ENCODE peak calls at places on chromosomes 16 and 17, in eight cellular contexts. U is mesenchymal stem cell, M is fibroblast of lung, N is GM12878, W is neural progenitor cell, B is endothelial cell of umbilical vein, D is H1, E is SK-N-SH. K is an unnamed sample. For H3K27me3, the result is how much of the 10 kb centered on the place peaks cover.

GRCh38 chr16:80899804-80900592 is 95.6 kb upstream of the CDYL2 start:
- DNase-seq in M (peak), U (no peak), B (peak), W (no peak), D (peak), E (peak), N (no peak), K (peak)

GRCh38 chr16:24246911-24247607 is 9.1 kb upstream of the CACNG3 start:
- DNase-seq in U (no peak), N (no peak), D (no peak), M (no peak), B (no peak), W (no peak), E (no peak), K (no peak)

GRCh38 chr17:330993-331701 is 21.5 kb downstream of the RPH3AL start:
- DNase-seq in W (no peak), B (no peak), N (no peak), E (no peak), M (no peak), D (no peak), U (no peak), K (peak)

GRCh38 chr16:88837806-88838205 is 18.9 kb downstream of the GALNS start:
- DNase-seq in U (no peak), B (no peak), M (no peak), N (no peak), W (no peak), E (no peak), D (no peak), K (no peak)

GRCh38 chr16:56990407-56991286 is 1.3 kb downstream of the NLRC5 start:
- DNase-seq in B (no peak), M (no peak), N (no peak), W (no peak), D (no peak), U (no peak), E (no peak), K (no peak)

GRCh38 chr16:68251812-68252211 is 6.6 kb downstream of the PLA2G15 start:
- DNase-seq in D (no peak), E (no peak), N (no peak), B (no peak), W (no peak), M (no peak), U (no peak), K (no peak)

GRCh38 chr16:1877804-1878203 is 5.8 kb upstream of the MEIOB start:
- DNase-seq in D (no peak), N (no peak), B (no peak), M (no peak), W (no peak), U (no peak), E (no peak), K (no peak)

GRCh38 chr17:47935961-47936360 is 5.4 kb upstream of the PNPO start:
- DNase-seq in M (peak), N (no peak), D (no peak), E (no peak), B (peak), W (no peak), U (peak), K (no peak)

GRCh38 chr16:67029249-67030096 is 524 bp downstream of the CBFB start:
- DNase-seq in D (peak), N (no peak), M (peak), U (peak), B (peak), W (peak), E (peak), K (peak)

GRCh38 chr16:426115-426905 is 861 bp downstream of the RAB11FIP3 start:
- DNase-seq in B (peak), D (peak), M (no peak), E (peak), U (peak), W (peak), N (no peak), K (peak)

GRCh38 chr17:21029032-21029431 is 13.8 kb downstream of the USP22 start:
- DNase-seq in D (no peak), B (no peak), N (no peak), M (peak), E (no peak), U (peak), W (no peak), K (peak)

GRCh38 chr16:49876716-49877129 is 20.8 kb upstream of the ZNF423 start:
- DNase-seq in W (peak), E (peak), N (no peak), U (peak), D (peak), B (peak), M (no peak), K (peak)

GRCh38 chr17:38598995-38599394 is 6.8 kb downstream of the SRCIN1 start:
- DNase-seq in W (no peak), U (no peak), D (no peak), M (no peak), N (no peak), B (no peak), E (no peak), K (no peak)

GRCh38 chr17:38600416-38600815 is 5.3 kb downstream of the SRCIN1 start:
- DNase-seq in M (no peak), N (no peak), U (no peak), B (no peak), E (no peak), D (no peak), W (peak), K (peak)

GRCh38 chr17:38597375-38597774 is 8.4 kb downstream of the SRCIN1 start:
- DNase-seq in D (no peak), M (no peak), N (no peak), B (no peak), W (no peak), U (no peak), E (no peak), K (no peak)

GRCh38 chr17:38599398-38599856 is 6.3 kb downstream of the SRCIN1 start:
- DNase-seq in W (no peak), D (no peak), E (no peak), M (no peak), B (no peak), U (no peak), N (no peak), K (peak)

GRCh38 chr17:38598536-38598935 is 7.2 kb downstream of the SRCIN1 start:
- DNase-seq in E (peak), U (peak), B (peak), N (no peak), D (peak), M (peak), W (peak), K (peak)
- H3K27me3 ChIP-seq in E (under half), U (half or more), B (under half), N (under half), D (under half), M (under half), W (under half), K (under half)

DNA sequence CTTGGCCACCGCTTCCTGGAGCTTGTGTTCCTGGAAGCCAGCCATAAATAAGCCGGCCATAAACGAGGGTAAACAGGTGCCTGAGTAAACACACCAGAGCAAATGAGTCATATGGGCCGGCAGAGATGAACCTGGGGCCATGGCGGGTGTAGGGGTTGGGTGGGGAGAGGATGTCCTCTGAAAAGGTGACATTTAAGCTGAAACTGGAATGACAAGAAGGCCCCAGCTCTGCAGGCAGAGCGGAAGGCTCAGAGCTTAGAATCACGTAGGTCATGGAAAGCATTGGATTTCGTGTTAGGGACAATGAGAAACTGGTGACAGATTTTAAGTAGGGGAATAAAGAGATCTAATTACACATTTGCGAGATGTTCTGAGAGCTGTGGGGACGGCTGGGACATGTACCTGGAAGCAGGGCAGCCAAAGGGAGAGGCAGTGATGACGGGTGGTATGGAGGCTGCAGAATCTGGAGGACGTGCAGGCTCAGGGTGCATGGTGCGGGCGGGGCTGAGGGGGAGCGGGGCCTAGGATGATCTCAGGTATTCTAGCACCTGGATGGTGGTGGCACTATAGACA is 8.1 kb upstream of the DNASE1 start:
- DNase-seq in D (peak), W (no peak), M (no peak), B (peak), N (no peak), U (peak), E (no peak), K (peak)
- H3K27ac ChIP-seq in D (peak), W (peak), M (no peak), B (no peak), N (no peak), U (no peak), E (no peak), K (peak)

GRCh38 chr16:17461951-17462729 is 8.6 kb downstream of the XYLT1 start:
- DNase-seq in W (peak), E (no peak), N (no peak), D (no peak), B (no peak), U (no peak), M (no peak), K (peak)
- H3K9ac ChIP-seq in W (no peak), E (no peak), N (peak), D (no peak), B (no peak), U (no peak), M (no peak), K (no peak)

DNA sequence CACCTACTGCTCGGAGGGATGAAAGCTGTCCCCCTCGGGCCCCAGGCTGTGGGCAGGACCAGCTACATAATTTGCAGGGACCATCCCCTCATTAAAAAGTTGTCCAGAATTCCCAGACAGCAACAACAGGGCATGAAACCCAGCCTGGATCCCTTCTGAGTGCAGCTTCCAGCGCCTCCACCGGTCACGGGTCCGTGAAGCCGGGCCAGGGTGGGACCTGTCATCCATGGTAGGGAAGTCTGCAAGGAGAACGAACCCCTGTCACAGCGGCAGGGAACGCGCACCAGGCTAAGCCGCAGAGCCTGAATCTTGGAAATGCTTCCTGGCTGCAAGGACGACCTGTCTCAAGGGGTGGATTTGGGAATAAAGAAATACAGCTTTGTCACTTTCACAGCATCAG is 214.2 kb downstream of the RBFOX3 start:
- DNase-seq in M (no peak), E (no peak), D (no peak), B (no peak), U (no peak), W (no peak), N (no peak), K (no peak)
- H3K27me3 ChIP-seq in M (under half), E (half or more), D (under half), B (under half), U (half or more), W (under half), N (under half), K (under half)

GRCh38 chr17:67082110-67082509 is 37.8 kb downstream of the CACNG1 start:
- DNase-seq in M (no peak), D (no peak), W (no peak), E (no peak), B (no peak), U (no peak), N (peak), K (no peak)
- H3K27ac ChIP-seq in M (no peak), D (no peak), W (no peak), E (no peak), B (no peak), U (no peak), N (no peak), K (no peak)

DNA sequence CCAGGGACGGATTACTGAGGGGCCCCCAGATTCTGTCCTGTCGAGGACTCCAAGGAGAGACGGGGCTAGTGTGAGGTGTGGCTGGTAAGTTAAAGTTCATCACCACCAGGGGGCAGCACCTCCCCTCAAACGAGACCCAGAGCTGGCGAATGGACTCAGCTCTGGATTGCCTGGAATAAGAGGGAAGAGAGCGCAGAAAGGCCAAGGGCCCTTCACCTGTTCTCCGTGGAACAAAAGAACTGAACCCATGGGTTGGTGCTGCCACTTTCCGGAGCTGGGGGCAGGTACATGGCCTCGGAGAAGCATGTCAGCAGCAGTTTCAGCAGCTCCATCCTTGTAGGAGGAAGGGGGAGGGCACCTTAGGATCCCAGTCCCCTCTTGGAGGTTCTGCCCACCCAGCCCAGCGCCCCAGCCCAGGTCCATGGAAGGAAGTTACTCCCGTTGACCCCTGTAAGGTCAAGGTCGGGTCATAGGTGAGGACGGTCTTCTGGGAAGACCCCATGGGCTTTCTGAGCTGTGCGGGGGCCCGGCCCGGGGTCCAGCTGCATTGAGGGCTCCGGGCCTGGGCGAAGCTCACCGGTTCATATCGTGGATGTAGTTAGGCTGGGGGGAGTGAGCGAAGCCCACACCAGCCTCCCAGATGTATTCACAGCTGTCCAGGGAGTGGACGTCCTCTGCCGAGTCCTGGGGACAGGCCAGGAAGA is 10.8 kb downstream of the HID1 start:
- DNase-seq in N (no peak), U (peak), W (peak), M (peak), D (peak), E (peak), B (peak), K (peak)
- H3K9ac ChIP-seq in N (no peak), U (no peak), W (no peak), M (no peak), D (no peak), E (no peak), B (no peak), K (no peak)

K was measured in endodermal cell.